ENCODE peak calls at places on chromosomes 7 and 10, in ten cellular contexts. S is uterus, M is IMR-90, J is HCT116, D is Peyer's patch, E is gastrocnemius medialis, G is H1, K is body of pancreas, V is adrenal gland, N is esophagus squamous epithelium. B is an unnamed sample.

GRCh38 chr7:111138196-111138569 is 47.3 kb downstream of the LRRN3 start:
- DNase-seq in D (peak; percentile 41), N (no peak), J (peak; percentile 62), K (peak; percentile 26), S (peak; percentile 19), V (peak; percentile 82), E (no peak), M (peak; percentile 57), G (no peak), B (no peak)

GRCh38 chr10:75585294-75585693 is 153.9 kb downstream of the LRMDA start:
- DNase-seq in M (no peak), G (no peak), D (no peak), S (no peak), J (no peak), E (no peak), N (no peak), K (no peak), V (no peak), B (no peak)

GRCh38 chr10:58264780-58265179 is 2.9 kb downstream of the IPMK start:
- DNase-seq in E (no peak), V (no peak), G (no peak), M (no peak), S (no peak), K (no peak), D (no peak), N (no peak), J (no peak), B (no peak)

GRCh38 chr7:142886866-142887265 is 1.3 kb upstream of the TRPV6 start:
- DNase-seq in N (no peak), G (no peak), D (no peak), K (no peak), E (no peak), J (no peak), M (no peak), V (no peak), S (no peak), B (no peak)

GRCh38 chr10:94991243-94991888 is 52.9 kb downstream of the CYP2C9 start:
- DNase-seq in J (peak; percentile 37), G (no peak), K (no peak), N (no peak), E (no peak), M (no peak), S (no peak), D (no peak), V (no peak), B (no peak)

GRCh38 chr10:88921194-88921593 is 31.4 kb downstream of the ACTA2 start:
- DNase-seq in D (no peak), S (no peak), J (no peak), N (no peak), K (no peak), E (no peak), G (no peak), V (no peak), M (no peak), B (no peak)

GRCh38 chr7:126803060-126803665 is 449.6 kb downstream of the GRM8 start:
- DNase-seq in J (peak; percentile 68), E (no peak), V (peak; percentile 76), M (peak; percentile 51), N (no peak), S (no peak), K (peak; percentile 74), D (peak; percentile 19), G (peak; percentile 5), B (peak; percentile 28)

GRCh38 chr10:12638103-12638502 is 288.8 kb downstream of the CAMK1D start:
- DNase-seq in M (peak; percentile 31), G (no peak), E (no peak), K (peak; percentile 58), J (no peak), V (no peak), S (no peak), N (no peak), D (no peak), B (no peak)

GRCh38 chr10:84108797-84109196 is 30.5 kb upstream of the GHITM start:
- DNase-seq in N (no peak), D (no peak), M (no peak), J (no peak), K (no peak), G (no peak), V (no peak), E (no peak), S (no peak), B (no peak)

GRCh38 chr7:93245525-93246432 is 13.6 kb downstream of the VPS50 start:
- DNase-seq in M (peak; percentile 38), D (no peak), K (no peak), N (no peak), V (no peak), E (no peak), J (no peak), S (no peak), G (no peak), B (no peak)

GRCh38 chr7:5143935-5144903 is 45.8 kb upstream of the WIPI2 start:
- DNase-seq in V (no peak), D (peak; percentile 63), K (peak; percentile 8), J (no peak), G (no peak), S (no peak), M (peak; percentile 1), N (no peak), E (no peak), B (peak; percentile 24)
- TF ChIP-seq POLR2A in V (no peak), D (no peak), K (no peak), J (no peak), G (no peak), S (no peak), M (no peak), N (no peak), E (no peak), B (no peak)

DNA sequence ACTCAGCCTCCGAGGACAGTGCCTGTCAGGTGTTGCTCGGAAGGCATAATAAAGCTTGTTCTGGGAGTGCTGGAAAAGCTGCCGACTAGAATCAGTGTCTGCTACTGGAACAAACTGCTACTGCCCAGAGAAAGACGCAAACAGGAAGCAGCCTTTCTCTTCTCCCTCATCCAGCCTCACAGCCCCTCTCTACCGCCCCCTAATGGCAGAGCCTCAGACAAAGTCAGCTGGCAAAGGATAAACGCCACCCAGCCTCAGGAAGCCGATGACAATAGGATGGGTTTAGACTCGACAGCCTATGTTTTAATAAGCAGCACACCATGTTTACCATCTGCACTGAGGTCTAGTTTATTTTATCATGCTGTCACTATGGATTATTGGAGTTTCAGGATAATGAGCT is 169.5 kb upstream of the LYZL1 start:
- DNase-seq in D (no peak), K (peak; percentile 41), J (peak; percentile 29), M (peak; percentile 18), G (peak; percentile 64), E (no peak), V (peak; percentile 31), S (peak; percentile 27), N (no peak), B (no peak)
- TF ChIP-seq CTCF in D (peak; percentile 10), K (no peak), J (peak; percentile 78), M (peak; percentile 41), G (peak; percentile 81), E (no peak), V (peak; percentile 21), S (no peak), N (no peak), B (no peak)

GRCh38 chr7:155807013-155807804 is 5.1 kb downstream of the SHH start:
- DNase-seq in N (no peak), K (no peak), M (no peak), V (no peak), G (no peak), D (no peak), J (no peak), E (no peak), S (no peak), B (no peak)
- H3K4me3 ChIP-seq in N (no peak overlapping the region), K (no peak overlapping the region), M (no peak overlapping the region), V (peak overlapping the region; percentile 77), G (peak overlapping the region; percentile 11), D (no peak overlapping the region), J (no peak overlapping the region), E (no peak overlapping the region), S (no peak overlapping the region), B (peak overlapping the region; percentile 52)

GRCh38 chr7:151115836-151116418 is 29.7 kb downstream of the AGAP3 start:
- DNase-seq in K (peak; percentile 77), M (no peak), D (no peak), G (no peak), J (peak; percentile 81), E (no peak), V (no peak), S (no peak), N (no peak), B (peak; percentile 86)
- TF ChIP-seq POLR2A in K (no peak), M (no peak), D (no peak), G (no peak), J (no peak), E (no peak), V (no peak), S (no peak), N (no peak), B (no peak)

GRCh38 chr10:129419386-129419785 is 47.7 kb upstream of the MGMT start:
- DNase-seq in G (no peak), J (no peak), V (no peak), K (no peak), D (no peak), M (no peak), N (no peak), S (no peak), E (no peak), B (no peak)
- TF ChIP-seq CTCF in G (no peak), J (no peak), V (no peak), K (no peak), D (no peak), M (no peak), N (no peak), S (no peak), E (no peak), B (no peak)

GRCh38 chr7:22632674-22633073 is 94.3 kb upstream of the IL6 start:
- DNase-seq in D (no peak), K (no peak), G (no peak), J (no peak), N (no peak), V (no peak), E (no peak), S (no peak), M (no peak), B (no peak)
- H3K4me3 ChIP-seq in D (no peak overlapping the region), K (no peak overlapping the region), G (no peak overlapping the region), J (no peak overlapping the region), N (no peak overlapping the region), V (no peak overlapping the region), E (no peak overlapping the region), S (no peak overlapping the region), M (no peak overlapping the region), B (no peak overlapping the region)